ENCODE peak calls at places on chromosomes 16 and 17, in nine cellular contexts. U is lung, D is prostate gland, B is IMR-90, N is transverse colon, I is stomach, J is PC-3, W is adrenal gland, Z is tibial artery. P is an unnamed sample.

GRCh38 chr17:21455761-21456160 is 79.6 kb downstream of the KCNJ12 start:
- DNase-seq in U (no peak), D (no peak), B (no peak), N (no peak), I (no peak), J (no peak), W (no peak), Z (no peak), P (peak; percentile 42)

GRCh38 chr17:61583242-61583641 is 7.8 kb downstream of the NACA2 start:
- DNase-seq in U (no peak), D (no peak), B (peak; percentile 83), N (no peak), I (no peak), J (peak; percentile 86), W (no peak), Z (no peak), P (no peak)

GRCh38 chr17:41683441-41684007 is 5.2 kb upstream of the EIF1 start:
- DNase-seq in U (no peak), D (no peak), B (no peak), N (no peak), I (no peak), J (no peak), W (no peak), Z (no peak), P (no peak)

GRCh38 chr17:78381601-78382168 is 3.2 kb downstream of the PGS1 start:
- DNase-seq in U (no peak), D (no peak), B (no peak), N (no peak), I (no peak), J (no peak), W (no peak), Z (no peak), P (no peak)

GRCh38 chr17:66684256-66684655 is 150.7 kb upstream of the CACNG5 start:
- DNase-seq in U (no peak), D (no peak), B (peak; percentile 32), N (no peak), I (no peak), J (peak; percentile 33), W (no peak), Z (no peak), P (no peak)

GRCh38 chr16:79089735-79090284 is 510.7 kb downstream of the MAF start:
- DNase-seq in U (no peak), D (no peak), B (no peak), N (peak; percentile 35), I (no peak), J (no peak), W (no peak), Z (no peak), P (no peak)

GRCh38 chr16:4293822-4294457 is 21.1 kb upstream of the TFAP4 start:
- DNase-seq in U (peak; percentile 50), D (peak; percentile 64), B (peak; percentile 82), N (no peak), I (peak; percentile 58), J (peak; percentile 32), W (peak; percentile 77), Z (peak; percentile 51), P (peak; percentile 67)

GRCh38 chr17:74949455-74950115 is 13.9 kb downstream of the OTOP3 start:
- DNase-seq in U (no peak), D (no peak), B (no peak), N (no peak), I (no peak), J (no peak), W (no peak), Z (no peak), P (no peak)

GRCh38 chr16:57630931-57631845 is 2.8 kb downstream of the ADGRG1 start:
- DNase-seq in U (no peak), D (no peak), B (no peak), N (no peak), I (no peak), J (no peak), W (no peak), Z (no peak), P (no peak)

GRCh38 chr17:79160980-79161621 is 86.5 kb downstream of the ENGASE start:
- DNase-seq in U (no peak), D (no peak), B (no peak), N (no peak), I (no peak), J (peak; percentile 21), W (no peak), Z (no peak), P (no peak)

GRCh38 chr16:48287239-48287638 is 39.9 kb upstream of the ABCC11 start:
- DNase-seq in U (no peak), D (no peak), B (no peak), N (no peak), I (no peak), J (no peak), W (no peak), Z (no peak), P (no peak)

GRCh38 chr16:23155445-23156049 is 6.3 kb upstream of the USP31 start:
- DNase-seq in U (no peak), D (no peak), B (no peak), N (peak; percentile 13), I (peak; percentile 44), J (peak; percentile 37), W (peak; percentile 36), Z (no peak), P (no peak)

GRCh38 chr17:77208217-77208808 is 67.5 kb downstream of the SEC14L1 start:
- DNase-seq in U (no peak), D (peak; percentile 36), B (peak; percentile 59), N (no peak), I (peak; percentile 73), J (no peak), W (peak; percentile 85), Z (peak; percentile 40), P (peak; percentile 69)

GRCh38 chr17:82353484-82353883 is 5.6 kb upstream of the TEX19 start:
- DNase-seq in U (no peak), D (no peak), B (no peak), N (no peak), I (no peak), J (no peak), W (no peak), Z (no peak), P (no peak)

DNA sequence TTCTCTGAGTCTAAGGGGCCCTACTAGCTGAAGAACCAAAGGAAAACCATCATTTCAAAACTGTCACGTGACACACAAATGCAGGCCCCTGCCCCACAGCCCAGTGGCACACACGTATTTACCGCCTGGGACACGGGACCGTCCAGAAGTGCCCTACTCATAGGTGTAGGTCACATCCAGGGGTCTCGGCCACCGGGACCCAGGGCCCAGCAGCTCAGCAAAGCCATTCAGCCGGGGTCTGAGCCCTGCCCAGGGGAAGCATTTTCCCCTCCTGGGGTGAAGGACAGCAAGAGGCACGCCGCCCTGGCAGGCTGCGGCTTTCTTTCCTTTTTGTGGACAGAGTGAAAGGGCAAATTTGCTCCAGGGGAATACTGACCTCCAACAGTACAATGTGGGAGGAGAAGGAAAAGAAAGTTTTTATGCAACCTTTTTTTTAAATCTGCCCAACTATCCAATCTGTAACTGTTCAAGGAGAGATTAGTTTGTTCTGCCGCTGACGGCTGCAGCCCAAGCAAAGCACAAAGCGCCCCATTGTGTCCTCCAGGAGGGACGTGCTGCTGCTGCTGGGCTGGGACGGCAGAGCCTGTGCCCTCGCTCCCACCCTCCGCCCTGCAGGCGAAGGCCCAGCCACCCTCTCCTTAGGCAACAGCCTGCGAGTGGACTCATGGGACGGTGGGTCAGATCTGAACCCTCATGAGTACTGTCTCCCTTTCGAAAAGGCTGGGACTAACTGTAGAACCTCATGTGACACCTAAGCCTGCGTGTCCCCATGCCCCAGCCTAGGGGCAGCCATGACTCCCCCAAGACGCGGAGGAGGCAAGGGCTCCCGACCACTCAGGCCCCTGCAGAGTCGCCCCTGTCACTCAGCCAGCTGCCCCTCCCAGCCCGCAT is 21.3 kb downstream of the SLC7A5 start:
- DNase-seq in U (no peak), D (no peak), B (no peak), N (peak; percentile 41), I (peak; percentile 81), J (no peak), W (no peak), Z (no peak), P (no peak)
- TF ChIP-seq CTCF in U (no peak), D (no peak), B (no peak), N (no peak), I (no peak), J (no peak), W (no peak), Z (no peak), P (no peak)

DNA sequence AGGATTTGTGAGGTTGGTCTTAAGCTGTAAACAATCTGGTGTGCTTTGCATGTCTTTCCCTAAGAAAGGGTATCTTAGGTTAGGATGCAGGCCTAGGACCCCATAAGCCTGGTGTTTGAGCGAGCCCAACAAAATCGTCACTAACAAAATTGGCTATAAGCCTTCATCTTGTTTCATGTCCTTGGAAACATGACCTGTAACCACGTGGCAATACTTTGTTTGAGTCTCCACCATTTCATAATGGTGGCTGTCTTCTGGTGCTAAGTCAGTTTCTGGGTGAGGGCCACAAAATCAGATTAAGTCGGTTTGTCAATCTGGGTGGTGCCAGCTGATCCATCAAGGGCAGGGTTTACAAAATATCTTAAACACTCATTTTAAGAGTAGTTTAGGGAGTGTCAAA is 33.0 kb downstream of the C16orf54 start:
- DNase-seq in U (no peak), D (no peak), B (no peak), N (no peak), I (no peak), J (no peak), W (no peak), Z (no peak), P (no peak)
- H3K27ac ChIP-seq in U (no peak overlapping the region), D (no peak overlapping the region), B (no peak overlapping the region), N (no peak overlapping the region), I (no peak overlapping the region), J (no peak overlapping the region), W (no peak overlapping the region), Z (no peak overlapping the region), P (no peak overlapping the region)

GRCh38 chr16:84267380-84267779 is 27.3 kb upstream of the WFDC1 start:
- DNase-seq in U (no peak), D (no peak), B (no peak), N (no peak), I (no peak), J (no peak), W (no peak), Z (no peak), P (no peak)
- H3K4me1 ChIP-seq in U (no peaks in the 10 kb centered on the region), D (no peaks in the 10 kb centered on the region), B (no peaks in the 10 kb centered on the region), N (no peaks in the 10 kb centered on the region), I (no peaks in the 10 kb centered on the region), J (no peaks in the 10 kb centered on the region), W (no peaks in the 10 kb centered on the region), Z (no peaks in the 10 kb centered on the region), P (no peaks in the 10 kb centered on the region)

GRCh38 chr17:50808413-50808812 is 27.0 kb upstream of the WFIKKN2 start:
- DNase-seq in U (no peak), D (no peak), B (no peak), N (no peak), I (no peak), J (no peak), W (no peak), Z (no peak), P (no peak)

GRCh38 chr17:50807014-50807413 is 28.4 kb upstream of the WFIKKN2 start:
- DNase-seq in U (no peak), D (no peak), B (no peak), N (no peak), I (no peak), J (no peak), W (no peak), Z (no peak), P (no peak)

GRCh38 chr17:50807675-50808074 is 27.7 kb upstream of the WFIKKN2 start:
- DNase-seq in U (no peak), D (no peak), B (no peak), N (no peak), I (no peak), J (no peak), W (no peak), Z (no peak), P (no peak)

GRCh38 chr17:50805486-50805885 is 29.9 kb upstream of the WFIKKN2 start:
- DNase-seq in U (no peak), D (no peak), B (no peak), N (no peak), I (no peak), J (no peak), W (no peak), Z (no peak), P (no peak)

GRCh38 chr17:50806141-50806643 is 29.2 kb upstream of the WFIKKN2 start:
- DNase-seq in U (no peak), D (no peak), B (peak; percentile 20), N (no peak), I (peak; percentile 44), J (peak; percentile 34), W (no peak), Z (no peak), P (no peak)
- TF ChIP-seq CTCF in U (no peak), D (no peak), B (peak; percentile 17), N (no peak), I (no peak), J (peak; percentile 42), W (no peak), Z (no peak), P (no peak)

P was measured in right atrium auricular region.